ENCODE peak calls at places on chromosomes 3 and 15, in six cellular contexts. D is SK-N-SH, A is GM12878, X is K562, G is H1, M is HepG2. P is an unnamed sample.

GRCh38 chr3:120088622-120089021 is 5.6 kb downstream of the GSK3B start:
- DNase-seq in G (no peak), A (no peak), X (no peak), D (no peak), M (no peak), P (no peak)

GRCh38 chr3:130276203-130276803 is 69.2 kb upstream of the COL6A5 start:
- DNase-seq in X (peak; percentile 55), D (peak; percentile 65), A (no peak), M (peak; percentile 24), G (no peak), P (peak; percentile 1)

GRCh38 chr15:37112963-37113362 is 12.6 kb upstream of the MEIS2 start:
- DNase-seq in A (no peak), M (no peak), X (no peak), G (no peak), D (no peak), P (no peak)

GRCh38 chr3:127409421-127410136 is 121.7 kb upstream of the PRR20G start:
- DNase-seq in X (no peak), D (peak; percentile 17), M (no peak), G (peak; percentile 28), A (no peak), P (no peak)

GRCh38 chr3:175983369-175983768 is 1124.2 kb downstream of the NAALADL2 start:
- DNase-seq in G (no peak), X (no peak), A (no peak), M (no peak), D (no peak), P (no peak)

GRCh38 chr15:84765675-84766074 is 17.3 kb downstream of the ZNF592 start:
- DNase-seq in G (no peak), X (no peak), M (no peak), D (no peak), A (no peak), P (no peak)

GRCh38 chr15:63909819-63910437 is 76.2 kb upstream of the HERC1 start:
- DNase-seq in X (no peak), D (peak; percentile 64), G (no peak), A (no peak), M (no peak), P (no peak)

GRCh38 chr15:97902140-97902780 is 58.2 kb upstream of the ARRDC4 start:
- DNase-seq in D (no peak), A (no peak), M (no peak), G (no peak), X (no peak), P (no peak)

GRCh38 chr3:113890256-113890900 is 51.8 kb downstream of the GRAMD1C start:
- DNase-seq in X (no peak), G (peak; percentile 49), A (no peak), M (peak; percentile 20), D (no peak), P (no peak)

GRCh38 chr3:30687930-30688570 is 81.6 kb downstream of the TGFBR2 start:
- DNase-seq in G (no peak), X (no peak), D (no peak), M (no peak), A (no peak), P (no peak)

GRCh38 chr3:312170-312569 is 115.6 kb downstream of the CHL1 start:
- DNase-seq in X (no peak), D (no peak), A (no peak), M (no peak), G (no peak), P (no peak)

GRCh38 chr3:171811059-171811912 is 1.0 kb upstream of the PLD1 start:
- DNase-seq in X (peak; percentile 31), M (peak; percentile 76), D (peak; percentile 12), G (no peak), A (no peak), P (peak; percentile 71)

GRCh38 chr3:14507345-14507741 is 32.8 kb downstream of the GRIP2 start:
- DNase-seq in G (no peak), M (no peak), D (no peak), A (no peak), X (no peak), P (no peak)
- TF ChIP-seq GABPA in G (no peak), M (no peak), D (no peak), A (no peak), X (no peak), P (no peak)

GRCh38 chr3:104907507-104907906 is 459.2 kb upstream of the ALCAM start:
- DNase-seq in M (no peak), D (no peak), A (no peak), X (no peak), G (no peak), P (no peak)
- TF ChIP-seq GABPA in M (no peak), D (no peak), A (no peak), X (no peak), G (no peak), P (no peak)

GRCh38 chr3:110615454-110615853 is 456.2 kb upstream of the NECTIN3 start:
- DNase-seq in D (no peak), X (no peak), A (no peak), G (no peak), M (no peak), P (no peak)
- TF ChIP-seq GABPA in D (no peak), X (no peak), A (no peak), G (no peak), M (no peak), P (no peak)

DNA sequence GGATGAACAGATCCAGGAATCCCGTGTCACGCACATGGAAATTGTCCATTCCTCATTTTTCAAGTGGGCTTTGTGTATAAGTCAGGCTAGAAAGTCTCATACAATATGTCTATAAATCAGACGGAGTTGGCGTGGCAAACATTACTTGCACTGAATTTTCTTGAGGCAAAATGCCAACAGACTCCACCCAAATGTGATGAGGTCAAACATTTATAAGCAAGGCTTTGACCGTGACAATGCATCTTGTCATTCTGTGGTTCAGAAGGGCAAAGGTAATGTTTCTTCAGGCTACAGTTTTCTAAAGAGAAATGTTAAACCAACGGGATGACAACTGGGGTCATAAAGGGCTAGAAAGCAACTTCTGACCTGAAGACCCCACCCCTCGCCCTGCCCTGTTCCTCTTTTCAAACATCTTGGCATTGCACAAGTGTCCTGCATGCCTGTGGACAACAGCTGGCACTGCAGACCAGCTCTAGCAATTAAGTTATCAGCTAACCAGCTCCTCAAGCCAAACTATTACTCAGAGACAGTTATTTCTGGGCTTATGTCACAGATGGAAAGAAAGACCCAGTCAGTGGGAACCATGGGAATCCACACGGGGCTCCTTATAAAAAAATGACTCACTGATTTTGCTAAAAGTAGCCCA is 36.5 kb upstream of the SPTBN5 start:
- DNase-seq in G (no peak), X (no peak), D (peak; percentile 27), A (peak; percentile 17), M (peak; percentile 15), P (no peak)
- TF ChIP-seq GABPA in G (no peak), X (no peak), D (no peak), A (no peak), M (no peak), P (no peak)

GRCh38 chr3:125079675-125080045 is 23.9 kb upstream of the HEG1 start:
- DNase-seq in D (no peak), X (no peak), G (no peak), M (peak; percentile 38), A (no peak), P (no peak)
- TF ChIP-seq GABPA in D (no peak), X (no peak), G (no peak), M (no peak), A (no peak), P (no peak)

DNA sequence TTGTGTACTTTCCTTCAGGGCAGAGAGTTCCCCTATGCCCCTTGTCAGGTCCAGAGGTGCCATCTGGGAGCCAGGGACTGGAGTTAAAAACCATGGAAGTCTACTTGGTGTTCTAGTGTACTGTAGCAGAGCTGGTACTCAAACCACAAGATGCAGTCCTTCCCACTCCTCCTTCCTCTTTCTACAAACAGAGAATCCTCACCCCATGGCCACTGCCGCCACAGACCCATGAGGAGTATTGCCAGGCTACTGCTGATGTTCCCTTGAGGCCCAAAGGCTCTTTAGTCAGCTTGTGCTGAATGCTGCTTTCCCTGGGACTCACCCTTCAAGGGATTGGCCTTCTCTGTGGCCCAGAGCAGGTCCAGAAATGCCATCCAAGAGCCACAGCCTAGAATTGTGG is 229.2 kb upstream of the ZPLD1 start:
- DNase-seq in D (no peak), M (no peak), A (no peak), G (no peak), X (no peak), P (no peak)
- TF ChIP-seq GABPA in D (no peak), M (no peak), A (no peak), G (no peak), X (no peak), P (no peak)

GRCh38 chr3:125326957-125327356 is 48.2 kb downstream of the ZNF148 start:
- DNase-seq in M (no peak), X (no peak), G (no peak), D (no peak), A (no peak), P (no peak)

GRCh38 chr3:125334675-125335560 is 40.2 kb downstream of the ZNF148 start:
- DNase-seq in X (no peak), G (no peak), A (no peak), M (no peak), D (no peak), P (peak; percentile 40)

GRCh38 chr3:125325746-125326145 is 49.4 kb downstream of the ZNF148 start:
- DNase-seq in D (no peak), M (no peak), G (no peak), X (no peak), A (no peak), P (no peak)

GRCh38 chr3:125332504-125332903 is 42.6 kb downstream of the ZNF148 start:
- DNase-seq in G (no peak), X (no peak), D (no peak), A (no peak), M (no peak), P (no peak)

GRCh38 chr3:125331243-125331642 is 43.9 kb downstream of the ZNF148 start:
- DNase-seq in X (no peak), D (no peak), M (no peak), A (no peak), G (no peak), P (no peak)
- TF ChIP-seq GABPA in X (no peak), D (no peak), M (no peak), A (no peak), G (no peak), P (no peak)

P was measured in HL-60.